ENCODE peak calls at places on chromosome 16, in eight cellular contexts. L is retina, I is AML-193, U is COR-L47, G is GM04504, A is SK-MEL-5, Z is cardiac fibroblast, Q is Panc1. E is an unnamed sample.

GRCh38 chr16:85820604-85821372 is 21.3 kb downstream of the COX4I1 start:
- DNase-seq in I (no peak), A (no peak), Z (no peak), L (no peak), U (no peak), Q (no peak), G (no peak), E (no peak)

GRCh38 chr16:85426806-85427205 is 186.3 kb upstream of the GSE1 start:
- DNase-seq in Z (no peak), U (no peak), G (no peak), Q (no peak), I (no peak), A (no peak), L (no peak), E (no peak)

GRCh38 chr16:69520413-69520799 is 45.4 kb upstream of the NFAT5 start:
- DNase-seq in Q (no peak), L (no peak), A (no peak), G (no peak), I (no peak), U (no peak), Z (no peak), E (no peak)

GRCh38 chr16:57889111-57889510 is 81.8 kb downstream of the CNGB1 start:
- DNase-seq in Z (no peak), A (no peak), I (no peak), U (no peak), L (no peak), Q (no peak), G (no peak), E (no peak)

GRCh38 chr16:4370570-4371480 is 823 bp upstream of the VASN start:
- DNase-seq in G (no peak), Q (no peak), I (no peak), L (no peak), Z (peak; percentile 98), A (no peak), U (no peak), E (no peak)

GRCh38 chr16:22220714-22221113 is 14.6 kb downstream of the EEF2K start:
- DNase-seq in Z (peak; percentile 34), L (no peak), I (no peak), A (no peak), Q (no peak), G (no peak), U (no peak), E (peak; percentile 87)

GRCh38 chr16:7509919-7510705 is 177.5 kb downstream of the RBFOX1 start:
- DNase-seq in G (no peak), I (no peak), U (no peak), Q (no peak), Z (no peak), L (peak; percentile 66), A (no peak), E (no peak)

GRCh38 chr16:51839697-51840462 is 688.8 kb upstream of the SALL1 start:
- DNase-seq in Z (no peak), A (no peak), I (no peak), L (no peak), U (no peak), Q (no peak), G (peak; percentile 12), E (no peak)

GRCh38 chr16:29232811-29233704 is 173.5 kb downstream of the NPIPB11 start:
- DNase-seq in I (no peak), U (no peak), Q (no peak), A (no peak), Z (no peak), G (no peak), L (no peak), E (no peak)

GRCh38 chr16:27233731-27234130 is 30.4 kb downstream of the KDM8 start:
- DNase-seq in G (no peak), U (no peak), Z (no peak), L (no peak), I (no peak), A (no peak), Q (no peak), E (no peak)

GRCh38 chr16:1470543-1471251 is 4.1 kb downstream of the CLCN7 start:
- DNase-seq in L (no peak), A (peak; percentile 43), Z (peak; percentile 56), U (no peak), I (peak; percentile 70), G (no peak), Q (no peak), E (no peak)

GRCh38 chr16:82655720-82656500 is 29.1 kb downstream of the CDH13 start:
- DNase-seq in G (no peak), A (no peak), U (no peak), I (no peak), Z (no peak), Q (no peak), L (no peak), E (no peak)

GRCh38 chr16:88727871-88728270 is 21.6 kb downstream of the CTU2 start:
- DNase-seq in L (peak; percentile 67), A (no peak), U (peak; percentile 78), G (no peak), Z (no peak), Q (no peak), I (no peak), E (peak; percentile 33)

GRCh38 chr16:78925071-78925714 is 675.3 kb downstream of the MAF start:
- DNase-seq in U (no peak), Z (no peak), L (no peak), Q (peak; percentile 1), G (no peak), I (peak; percentile 4), A (peak; percentile 76), E (no peak)

GRCh38 chr16:57482845-57483545 is 3.3 kb downstream of the DOK4 start:
- DNase-seq in G (no peak), Q (no peak), I (no peak), Z (no peak), L (no peak), A (no peak), U (no peak), E (no peak)

GRCh38 chr16:2783581-2784375 is 3.6 kb downstream of the PRSS33 start:
- DNase-seq in U (no peak), Z (no peak), Q (no peak), I (no peak), L (no peak), A (no peak), G (no peak), E (no peak)

GRCh38 chr16:1984347-1985225 is 593 bp downstream of the GFER start:
- DNase-seq in Q (no peak), G (no peak), A (no peak), I (no peak), U (no peak), L (no peak), Z (no peak), E (no peak)

GRCh38 chr16:4488486-4488967 is 12.3 kb downstream of the HMOX2 start:
- DNase-seq in A (no peak), Q (no peak), L (no peak), I (no peak), G (no peak), Z (peak; percentile 35), U (no peak), E (no peak)

GRCh38 chr16:48126801-48127644 is 28.8 kb downstream of the ABCC12 start:
- DNase-seq in A (no peak), U (no peak), I (no peak), Z (peak; percentile 97), L (no peak), G (peak; percentile 95), Q (peak; percentile 91), E (no peak)

GRCh38 chr16:68396481-68396880 is 51.8 kb downstream of the SMPD3 start:
- DNase-seq in Z (peak; percentile 47), L (peak; percentile 42), Q (no peak), A (peak; percentile 36), U (peak; percentile 56), G (peak; percentile 28), I (peak; percentile 7), E (no peak)

GRCh38 chr16:58201163-58201562 is 3.3 kb upstream of the CSNK2A2 start:
- DNase-seq in I (no peak), G (no peak), L (no peak), U (no peak), Z (no peak), A (no peak), Q (no peak), E (no peak)

GRCh38 chr16:57258226-57258909 is 13.3 kb downstream of the ARL2BP start:
- DNase-seq in I (no peak), Q (no peak), A (no peak), L (no peak), U (no peak), G (no peak), Z (no peak), E (no peak)

GRCh38 chr16:49281843-49282642 is 405 bp upstream of the CBLN1 start:
- DNase-seq in G (peak; percentile 8), A (peak; percentile 86), Z (peak; percentile 56), U (peak; percentile 84), L (peak; percentile 98), Q (no peak), I (no peak), E (peak; percentile 93)

GRCh38 chr16:47732806-47733150 is 271.6 kb downstream of the PHKB start:
- DNase-seq in L (no peak), U (no peak), A (no peak), Q (peak; percentile 42), G (peak; percentile 60), Z (peak; percentile 69), I (no peak), E (no peak)

GRCh38 chr16:89140981-89141883 is 30.3 kb upstream of the CDH15 start:
- DNase-seq in I (no peak), U (no peak), Q (no peak), Z (no peak), A (no peak), G (no peak), L (no peak), E (no peak)

GRCh38 chr16:71895679-71896385 is 501 bp downstream of the IST1 start:
- DNase-seq in Z (peak; percentile 57), A (peak; percentile 27), Q (no peak), L (no peak), I (no peak), U (no peak), G (no peak), E (no peak)

GRCh38 chr16:49788505-49788904 is 67.4 kb downstream of the ZNF423 start:
- DNase-seq in L (no peak), I (no peak), U (no peak), Q (no peak), A (no peak), G (no peak), Z (peak; percentile 62), E (no peak)

GRCh38 chr16:722835-723633 is 2.1 kb downstream of the ANTKMT start:
- DNase-seq in I (no peak), A (no peak), Z (no peak), Q (no peak), L (no peak), U (no peak), G (no peak), E (peak; percentile 19)

GRCh38 chr16:75506567-75506966 is 11.3 kb upstream of the CHST6 start:
- DNase-seq in Z (peak; percentile 90), A (peak; percentile 62), L (no peak), I (no peak), Q (no peak), U (no peak), G (peak; percentile 84), E (no peak)

GRCh38 chr16:29678691-29679267 is at the start of gene QPRT:
- DNase-seq in G (no peak), Z (peak; percentile 83), Q (no peak), I (no peak), A (peak; percentile 63), U (no peak), L (peak; percentile 73), E (peak; percentile 31)

GRCh38 chr16:30588651-30589050 is 3.2 kb upstream of the ZNF785 start:
- DNase-seq in U (no peak), A (no peak), I (no peak), Z (no peak), Q (no peak), L (no peak), G (no peak), E (no peak)

GRCh38 chr16:88754912-88755744 is 29.9 kb downstream of the PIEZO1 start:
- DNase-seq in U (no peak), I (no peak), G (no peak), Z (peak; percentile 44), Q (no peak), L (peak; percentile 60), A (peak; percentile 51), E (no peak)

GRCh38 chr16:80033783-80034468 is 433.4 kb upstream of the MAF start:
- DNase-seq in A (no peak), Q (no peak), G (no peak), U (no peak), I (no peak), Z (no peak), L (no peak), E (no peak)

GRCh38 chr16:22397459-22397858 is 23.0 kb upstream of the CDR2 start:
- DNase-seq in G (peak; percentile 89), L (no peak), A (peak; percentile 56), I (no peak), Z (peak; percentile 95), U (no peak), Q (no peak), E (no peak)